ENCODE peak calls at places on chromosomes 3 and 15, in ten cellular contexts. T is putamen; E is NT2/D1; J is activated CD8-positive, alpha-beta T cell treated with anti-CD3 and anti-CD28 coated beads, Interleukin-2, amount 10 ng/mL, durations not matched to agents 7 days and 5 days; D is SW480; Z is activated CD4-positive, alpha-beta T cell treated with anti-CD3 and anti-CD28 coated beads, Interleukin-2, amount 50 U/mL, for 24 hours; K is lower leg skin; P is EL; X is NCI-H774; I is omental fat pad. Q is an unnamed sample.

GRCh38 chr3:174342941-174343431 is 516.1 kb upstream of the NAALADL2 start:
- DNase-seq in K (no peak), J (no peak), X (no peak), T (no peak), D (no peak), I (no peak), E (no peak), Z (no peak), P (peak; percentile 40), Q (no peak)

GRCh38 chr3:60403866-60404265 is 847.4 kb downstream of the FHIT start:
- DNase-seq in T (no peak), I (no peak), E (no peak), J (no peak), Z (no peak), P (no peak), X (no peak), K (no peak), D (no peak), Q (no peak)

GRCh38 chr3:14274999-14275961 is 96.7 kb downstream of the LSM3 start:
- DNase-seq in P (no peak), T (no peak), Z (no peak), I (no peak), E (no peak), D (peak; percentile 23), J (peak; percentile 24), X (no peak), K (no peak), Q (peak; percentile 50)

GRCh38 chr15:31197497-31198414 is 96.2 kb upstream of the TRPM1 start:
- DNase-seq in Z (no peak), X (peak; percentile 2), P (peak; percentile 35), E (peak; percentile 43), J (peak; percentile 51), K (peak; percentile 82), T (no peak), I (no peak), D (no peak), Q (peak; percentile 70)

GRCh38 chr3:128262457-128262856 is 109.2 kb downstream of the EEFSEC start:
- DNase-seq in T (no peak), P (no peak), Z (no peak), K (peak; percentile 62), J (no peak), X (no peak), I (no peak), E (no peak), D (no peak), Q (no peak)

GRCh38 chr15:71219646-71220045 is 104.4 kb downstream of the THSD4 start:
- DNase-seq in P (peak; percentile 12), K (no peak), I (no peak), X (no peak), Z (no peak), D (no peak), J (no peak), T (no peak), E (no peak), Q (no peak)

GRCh38 chr3:12070098-12070497 is 65.9 kb downstream of the SYN2 start:
- DNase-seq in P (no peak), T (no peak), Z (no peak), E (no peak), X (no peak), D (no peak), J (no peak), I (no peak), K (no peak), Q (no peak)

GRCh38 chr15:50148362-50148963 is 29.4 kb upstream of the ATP8B4 start:
- DNase-seq in D (peak; percentile 39), E (peak; percentile 70), Z (no peak), P (peak; percentile 68), J (no peak), T (no peak), K (no peak), X (no peak), I (no peak), Q (peak; percentile 70)

GRCh38 chr3:113231391-113231790 is 20.0 kb downstream of the BOC start:
- DNase-seq in I (no peak), J (no peak), E (no peak), T (no peak), P (peak; percentile 68), X (no peak), Z (no peak), D (peak; percentile 14), K (no peak), Q (no peak)

GRCh38 chr3:133955892-133956291 is 60.2 kb upstream of the RAB6B start:
- DNase-seq in Z (no peak), T (no peak), X (no peak), D (no peak), K (no peak), P (no peak), J (no peak), E (no peak), I (no peak), Q (peak; percentile 36)

GRCh38 chr15:65828566-65828965 is 36.5 kb upstream of the DENND4A start:
- DNase-seq in P (no peak), K (no peak), D (no peak), J (peak; percentile 58), X (no peak), I (no peak), E (no peak), Z (no peak), T (no peak), Q (no peak)

GRCh38 chr15:55434989-55435825 is 26.9 kb downstream of the PIERCE2 start:
- DNase-seq in Z (no peak), T (peak; percentile 15), E (peak; percentile 32), P (peak; percentile 55), X (no peak), I (no peak), K (no peak), J (peak; percentile 31), D (peak; percentile 65), Q (peak; percentile 84)

GRCh38 chr15:34122771-34123183 is 20.9 kb downstream of the PGBD4 start:
- DNase-seq in T (no peak), P (peak; percentile 95), E (no peak), K (no peak), Z (no peak), J (no peak), I (no peak), X (no peak), D (peak; percentile 16), Q (peak; percentile 76)

GRCh38 chr3:129486057-129487035 is 42.1 kb upstream of the RHO start:
- DNase-seq in P (peak; percentile 43), D (no peak), J (no peak), K (no peak), I (no peak), E (peak; percentile 48), T (no peak), X (no peak), Z (no peak), Q (no peak)

Q was measured in dermis blood vessel endothelial cell.